ENCODE peak calls at places on chromosomes 1 and 21, in seven cellular contexts. G is uterus, M is left ventricle myocardium inferior, O is kidney, H is hepatocyte, U is A549, R is cardiac muscle cell. C is an unnamed sample.

GRCh38 chr1:155975375-155976061 is 2.8 kb downstream of the ARHGEF2 start:
- DNase-seq in G (no peak), M (no peak), O (no peak), H (no peak), U (no peak), R (no peak), C (no peak)

GRCh38 chr21:38997756-38998155 is 185.5 kb downstream of the PSMG1 start:
- DNase-seq in G (no peak), M (no peak), O (no peak), H (no peak), U (no peak), R (no peak), C (no peak)

GRCh38 chr1:19079983-19080472 is 123.6 kb upstream of the IFFO2 start:
- DNase-seq in G (no peak), M (no peak), O (peak; percentile 66), H (no peak), U (peak; percentile 51), R (no peak), C (no peak)

GRCh38 chr21:14554948-14555347 is 8.8 kb upstream of the SAMSN1 start:
- DNase-seq in G (no peak), M (no peak), O (no peak), H (no peak), U (no peak), R (no peak), C (no peak)

GRCh38 chr1:13965770-13966398 is 265.9 kb downstream of the PRDM2 start:
- DNase-seq in G (peak; percentile 24), M (peak; percentile 43), O (no peak), H (peak; percentile 87), U (peak; percentile 35), R (peak; percentile 79), C (no peak)

GRCh38 chr21:29187939-29188338 is 57.5 kb downstream of the MAP3K7CL start:
- DNase-seq in G (peak; percentile 49), M (no peak), O (no peak), H (no peak), U (peak; percentile 65), R (peak; percentile 93), C (no peak)

GRCh38 chr1:222829868-222830267 is 15.0 kb downstream of the DISP1 start:
- DNase-seq in G (no peak), M (no peak), O (no peak), H (peak; percentile 67), U (no peak), R (peak; percentile 85), C (no peak)

GRCh38 chr1:201655243-201655642 is 116.3 kb downstream of the NAV1 start:
- DNase-seq in G (peak; percentile 67), M (no peak), O (no peak), H (peak; percentile 71), U (no peak), R (peak; percentile 73), C (no peak)

GRCh38 chr1:115807723-115808122 is 33.2 kb downstream of the NHLH2 start:
- DNase-seq in G (peak; percentile 27), M (no peak), O (no peak), H (peak; percentile 92), U (peak; percentile 67), R (peak; percentile 87), C (peak; percentile 35)

GRCh38 chr1:226526801-226527595 is 21.6 kb upstream of the STUM start:
- DNase-seq in G (peak; percentile 69), M (peak; percentile 59), O (no peak), H (no peak), U (peak; percentile 27), R (peak; percentile 64), C (no peak)

GRCh38 chr1:185864889-185865288 is 130.7 kb downstream of the HMCN1 start:
- DNase-seq in G (no peak), M (no peak), O (no peak), H (no peak), U (no peak), R (peak; percentile 93), C (no peak)

GRCh38 chr1:50418600-50419109 is 4.6 kb downstream of the DMRTA2 start:
- DNase-seq in G (no peak), M (no peak), O (peak; percentile 81), H (no peak), U (no peak), R (peak; percentile 22), C (no peak)

GRCh38 chr1:158087320-158087927 is 93.3 kb upstream of the CD1D start:
- DNase-seq in G (peak; percentile 77), M (peak; percentile 35), O (no peak), H (peak; percentile 82), U (peak; percentile 84), R (peak; percentile 79), C (no peak)

GRCh38 chr1:47508900-47509488 is 71.2 kb downstream of the FOXD2 start:
- DNase-seq in G (no peak), M (no peak), O (no peak), H (peak; percentile 41), U (no peak), R (no peak), C (no peak)

GRCh38 chr1:247471445-247472016 is 13.6 kb upstream of the OR2B11 start:
- DNase-seq in G (no peak), M (no peak), O (no peak), H (no peak), U (no peak), R (no peak), C (no peak)

DNA sequence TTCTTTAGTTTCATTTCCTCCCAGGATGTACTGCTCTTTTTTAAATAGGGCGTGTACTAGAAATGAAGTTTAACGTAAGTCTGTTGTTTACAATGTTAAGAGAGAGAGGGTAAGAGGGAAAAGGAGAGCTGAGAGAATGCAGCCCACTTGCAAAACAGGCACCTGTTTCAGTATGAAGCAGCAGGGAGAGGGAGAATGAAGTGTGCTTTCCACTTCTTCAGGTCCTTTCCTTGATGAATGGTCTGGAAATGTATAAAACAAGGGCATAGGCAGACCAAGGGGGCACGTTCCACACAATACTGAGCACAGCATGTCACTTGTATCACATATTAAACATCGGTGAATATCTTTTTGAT is 2.0 kb downstream of the KCNA3 start:
- DNase-seq in G (no peak), M (no peak), O (no peak), H (no peak), U (no peak), R (no peak), C (no peak)
- H3K27ac ChIP-seq in G (no peak overlapping the region), M (no peak overlapping the region), O (no peak overlapping the region), H (no peak overlapping the region), U (no peak overlapping the region), R (no peak overlapping the region), C (no peak overlapping the region)

GRCh38 chr1:236207121-236207520 is 64.8 kb downstream of the GPR137B start:
- DNase-seq in G (no peak), M (no peak), O (no peak), H (no peak), U (no peak), R (no peak), C (no peak)
- H3K9me3 ChIP-seq in G (no peaks in the 10 kb centered on the region), M (peaks cover 11% of the 10 kb centered on the region), O (no peaks in the 10 kb centered on the region), H (peaks cover 6% of the 10 kb centered on the region), U (peaks cover 2% of the 10 kb centered on the region), R (no peaks in the 10 kb centered on the region), C (peaks cover 9% of the 10 kb centered on the region)

GRCh38 chr1:184827600-184828368 is 73.1 kb upstream of the EDEM3 start:
- DNase-seq in G (no peak), M (no peak), O (no peak), H (peak; percentile 35), U (no peak), R (peak; percentile 72), C (no peak)

GRCh38 chr1:184826001-184826400 is 71.3 kb upstream of the EDEM3 start:
- DNase-seq in G (no peak), M (no peak), O (no peak), H (no peak), U (no peak), R (no peak), C (no peak)

GRCh38 chr1:184824716-184825323 is 70.2 kb upstream of the EDEM3 start:
- DNase-seq in G (no peak), M (no peak), O (no peak), H (no peak), U (no peak), R (no peak), C (no peak)

GRCh38 chr1:184825571-184825970 is 70.9 kb upstream of the EDEM3 start:
- DNase-seq in G (no peak), M (no peak), O (no peak), H (no peak), U (no peak), R (no peak), C (no peak)

GRCh38 chr1:184828369-184828717 is 73.7 kb upstream of the EDEM3 start:
- DNase-seq in G (no peak), M (no peak), O (no peak), H (no peak), U (no peak), R (no peak), C (no peak)
- H3K27ac ChIP-seq in G (peak overlapping the region; percentile 85), M (peak overlapping the region; percentile 89), O (no peak overlapping the region), H (peak overlapping the region; percentile 49), U (no peak overlapping the region), R (peak overlapping the region; percentile 88), C (peak overlapping the region; percentile 81)

DNA sequence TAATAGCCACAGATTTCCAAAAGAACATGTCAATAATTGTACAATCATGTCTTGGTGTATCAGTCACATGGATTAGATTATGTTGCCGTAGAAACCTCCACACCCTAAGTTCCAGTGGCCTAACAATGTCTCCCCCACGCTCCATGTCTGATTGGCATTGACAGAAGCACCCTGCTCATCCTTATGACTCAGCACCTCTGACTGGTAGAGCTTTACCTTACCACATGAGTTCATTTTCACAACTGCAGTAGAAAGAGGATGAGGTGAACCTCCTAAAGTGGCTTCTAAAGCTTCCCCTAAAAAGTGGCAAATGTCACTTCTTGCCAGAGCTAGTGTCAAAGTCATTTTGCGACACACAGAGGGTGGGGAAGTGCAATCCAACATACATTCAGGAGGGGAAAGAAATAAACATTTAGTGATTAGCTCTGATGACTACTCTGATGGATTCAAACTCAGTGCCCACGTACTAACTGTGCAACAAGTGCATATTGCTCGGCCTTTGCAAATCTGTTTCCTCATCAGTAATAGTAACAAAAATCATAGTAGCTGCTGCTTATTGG is 30.6 kb upstream of the LYPD8 start:
- DNase-seq in G (no peak), M (no peak), O (no peak), H (no peak), U (peak; percentile 39), R (no peak), C (no peak)
- H3K9me3 ChIP-seq in G (no peaks in the 10 kb centered on the region), M (peaks cover 3% of the 10 kb centered on the region), O (no peaks in the 10 kb centered on the region), H (no peaks in the 10 kb centered on the region), U (peaks cover 1% of the 10 kb centered on the region), R (no peaks in the 10 kb centered on the region), C (no peaks in the 10 kb centered on the region)

GRCh38 chr1:161190962-161191521 is 7.8 kb downstream of the ADAMTS4 start:
- DNase-seq in G (no peak), M (no peak), O (peak; percentile 68), H (no peak), U (no peak), R (no peak), C (peak; percentile 65)
- H3K27ac ChIP-seq in G (no peak overlapping the region), M (no peak overlapping the region), O (no peak overlapping the region), H (no peak overlapping the region), U (no peak overlapping the region), R (no peak overlapping the region), C (no peak overlapping the region)

GRCh38 chr1:227526524-227526923 is 36.8 kb upstream of the ZNF678 start:
- DNase-seq in G (no peak), M (no peak), O (no peak), H (no peak), U (no peak), R (no peak), C (no peak)

GRCh38 chr1:227532019-227532619 is 31.2 kb upstream of the ZNF678 start:
- DNase-seq in G (no peak), M (no peak), O (no peak), H (no peak), U (no peak), R (no peak), C (no peak)
- H3K9me3 ChIP-seq in G (peaks cover 23% of the 10 kb centered on the region), M (peaks cover 100% of the 10 kb centered on the region), O (peaks cover 16% of the 10 kb centered on the region), H (peaks cover 51% of the 10 kb centered on the region), U (peaks cover 78% of the 10 kb centered on the region), R (no peaks in the 10 kb centered on the region), C (peaks cover 94% of the 10 kb centered on the region)

GRCh38 chr1:41363632-41364320 is 2.5 kb downstream of the FOXO6 start:
- DNase-seq in G (no peak), M (no peak), O (no peak), H (no peak), U (no peak), R (no peak), C (no peak)
- H3K27ac ChIP-seq in G (no peak overlapping the region), M (no peak overlapping the region), O (no peak overlapping the region), H (no peak overlapping the region), U (no peak overlapping the region), R (no peak overlapping the region), C (no peak overlapping the region)

C was measured in tibial artery.